ENCODE peak calls at places on chromosomes 6 and 20, in nine cellular contexts. J is iPS DF 19.7; Z is NCI-H1417; I is mucosa of descending colon; P is HFF-Myc; A is GM20000; W is CD8-positive, alpha-beta memory T cell; T is epithelial cell of prostate; G is RWPE1. E is an unnamed sample.

GRCh38 chr6:35810831-35811698 is 5.9 kb downstream of the LHFPL5 start:
- DNase-seq in J (no peak), Z (peak; percentile 38), I (no peak), P (peak; percentile 30), A (no peak), W (no peak), T (peak; percentile 96), G (peak; percentile 73), E (no peak)

GRCh38 chr6:30462482-30462881 is 26.8 kb upstream of the HLA-E start:
- DNase-seq in J (no peak), Z (no peak), I (no peak), P (no peak), A (no peak), W (no peak), T (no peak), G (no peak), E (no peak)

GRCh38 chr6:29938746-29939508 is 3.4 kb upstream of the HLA-A start:
- DNase-seq in J (no peak), Z (no peak), I (no peak), P (no peak), A (no peak), W (no peak), T (no peak), G (no peak), E (no peak)

GRCh38 chr20:48612335-48612734 is 215.5 kb downstream of the PREX1 start:
- DNase-seq in J (no peak), Z (no peak), I (no peak), P (no peak), A (no peak), W (no peak), T (no peak), G (no peak), E (no peak)

GRCh38 chr6:5906340-5906670 is 100.4 kb downstream of the NRN1 start:
- DNase-seq in J (no peak), Z (no peak), I (no peak), P (no peak), A (no peak), W (no peak), T (no peak), G (no peak), E (no peak)

GRCh38 chr6:156421933-156422332 is 355.2 kb upstream of the ARID1B start:
- DNase-seq in J (no peak), Z (no peak), I (no peak), P (no peak), A (no peak), W (no peak), T (peak; percentile 27), G (no peak), E (no peak)

GRCh38 chr20:47355489-47356219 is 845 bp downstream of the ZMYND8 start:
- DNase-seq in J (no peak), Z (peak; percentile 64), I (no peak), P (no peak), A (no peak), W (no peak), T (no peak), G (no peak), E (no peak)

GRCh38 chr6:139970591-139970991 is 596.1 kb upstream of the CITED2 start:
- DNase-seq in J (no peak), Z (no peak), I (no peak), P (no peak), A (no peak), W (no peak), T (no peak), G (peak; percentile 1), E (no peak)

GRCh38 chr20:22384978-22385377 is 199.4 kb downstream of the FOXA2 start:
- DNase-seq in J (no peak), Z (no peak), I (no peak), P (no peak), A (no peak), W (no peak), T (no peak), G (no peak), E (no peak)

GRCh38 chr6:169132361-169132895 is 121.2 kb downstream of the THBS2 start:
- DNase-seq in J (no peak), Z (no peak), I (no peak), P (no peak), A (no peak), W (no peak), T (no peak), G (no peak), E (no peak)

GRCh38 chr6:165890404-165890735 is 227.3 kb upstream of the PDE10A start:
- DNase-seq in J (no peak), Z (no peak), I (no peak), P (no peak), A (no peak), W (no peak), T (no peak), G (no peak), E (no peak)

GRCh38 chr20:3923818-3924217 is 34.6 kb downstream of the PANK2 start:
- DNase-seq in J (no peak), Z (no peak), I (no peak), P (no peak), A (no peak), W (no peak), T (no peak), G (no peak), E (no peak)

GRCh38 chr20:8060977-8061376 is 41.4 kb upstream of the TMX4 start:
- DNase-seq in J (no peak), Z (peak; percentile 52), I (no peak), P (no peak), A (no peak), W (no peak), T (no peak), G (no peak), E (no peak)

GRCh38 chr6:53441035-53441493 is 92.3 kb upstream of the ELOVL5 start:
- DNase-seq in J (no peak), Z (no peak), I (no peak), P (no peak), A (no peak), W (no peak), T (no peak), G (no peak), E (no peak)

GRCh38 chr6:170285482-170285881 is 5.4 kb downstream of the DLL1 start:
- DNase-seq in J (no peak), Z (peak; percentile 16), I (no peak), P (no peak), A (no peak), W (no peak), T (no peak), G (no peak), E (no peak)

GRCh38 chr20:7285918-7286556 is 518.6 kb downstream of the BMP2 start:
- DNase-seq in J (no peak), Z (peak; percentile 94), I (no peak), P (peak; percentile 61), A (peak; percentile 24), W (no peak), T (no peak), G (peak; percentile 65), E (no peak)

GRCh38 chr20:23641936-23642751 is 4.4 kb upstream of the CST3 start:
- DNase-seq in J (no peak), Z (no peak), I (no peak), P (peak; percentile 39), A (no peak), W (no peak), T (no peak), G (peak; percentile 53), E (no peak)

GRCh38 chr6:1595271-1596087 is 14.2 kb upstream of the FOXC1 start:
- DNase-seq in J (no peak), Z (no peak), I (no peak), P (no peak), A (no peak), W (no peak), T (no peak), G (no peak), E (no peak)

GRCh38 chr6:107231243-107231642 is 115.9 kb upstream of the BEND3 start:
- DNase-seq in J (no peak), Z (peak; percentile 21), I (no peak), P (no peak), A (no peak), W (no peak), T (no peak), G (no peak), E (no peak)

GRCh38 chr6:32107447-32107846 is 1.7 kb downstream of the TNXB start:
- DNase-seq in J (no peak), Z (no peak), I (no peak), P (no peak), A (no peak), W (no peak), T (no peak), G (no peak), E (no peak)

GRCh38 chr6:168332020-168332419 is 12.4 kb upstream of the DACT2 start:
- DNase-seq in J (peak; percentile 74), Z (peak; percentile 81), I (no peak), P (no peak), A (no peak), W (no peak), T (no peak), G (no peak), E (no peak)

GRCh38 chr20:57485770-57486169 is 39.2 kb downstream of the CTCFL start:
- DNase-seq in J (no peak), Z (no peak), I (no peak), P (no peak), A (no peak), W (no peak), T (no peak), G (no peak), E (no peak)

GRCh38 chr20:63230800-63231268 is 4.9 kb upstream of the BIRC7 start:
- DNase-seq in J (no peak), Z (peak; percentile 53), I (no peak), P (no peak), A (no peak), W (no peak), T (no peak), G (no peak), E (no peak)

GRCh38 chr20:4713401-4713800 is 8.3 kb upstream of the PRND start:
- DNase-seq in J (no peak), Z (no peak), I (no peak), P (no peak), A (no peak), W (no peak), T (peak; percentile 60), G (peak; percentile 95), E (no peak)

GRCh38 chr6:41527721-41528408 is 18.3 kb upstream of the FOXP4 start:
- DNase-seq in J (no peak), Z (peak; percentile 64), I (no peak), P (no peak), A (no peak), W (no peak), T (no peak), G (no peak), E (no peak)

GRCh38 chr6:36463686-36464085 is 20.9 kb downstream of the KCTD20 start:
- DNase-seq in J (no peak), Z (no peak), I (no peak), P (no peak), A (no peak), W (no peak), T (no peak), G (no peak), E (no peak)

GRCh38 chr6:3341467-3341866 is 82.7 kb downstream of the PSMG4 start:
- DNase-seq in J (no peak), Z (no peak), I (no peak), P (no peak), A (no peak), W (no peak), T (no peak), G (no peak), E (no peak)

GRCh38 chr20:3843490-3843889 is 3.1 kb upstream of the MAVS start:
- DNase-seq in J (no peak), Z (no peak), I (no peak), P (peak; percentile 47), A (no peak), W (no peak), T (no peak), G (peak; percentile 81), E (no peak)

E was measured in esophagus squamous epithelium.